ENCODE peak calls at places on chromosomes 4 and X, in four cellular contexts. C is lung microvascular endothelial cell, Y is EL, I is cardiac muscle cell. Z is an unnamed sample.

GRCh38 chrX:69137911-69138310 is 27.3 kb downstream of the PJA1 start:
- DNase-seq in C (no peak), Y (no peak), I (no peak), Z (no peak)

GRCh38 chrX:252421-253291 is 28.5 kb upstream of the PLCXD1 start:
- DNase-seq in C (no peak), Y (no peak), I (no peak), Z (no peak)

GRCh38 chr4:25792200-25792791 is 70.5 kb downstream of the SEL1L3 start:
- DNase-seq in C (peak), Y (no peak), I (peak), Z (peak)

GRCh38 chr4:107500551-107500950 is 219.5 kb downstream of the PAPSS1 start:
- DNase-seq in C (no peak), Y (no peak), I (no peak), Z (no peak)

GRCh38 chr4:38323141-38323634 is 340.8 kb upstream of the KLF3 start:
- DNase-seq in C (no peak), Y (no peak), I (no peak), Z (no peak)

GRCh38 chr4:74793757-74794340 is 474 bp downstream of the BTC start:
- DNase-seq in C (peak), Y (peak), I (peak), Z (peak)

GRCh38 chrX:95076449-95076848 is 1402.4 kb downstream of the FAM133A start:
- DNase-seq in C (no peak), Y (peak), I (peak), Z (peak)

GRCh38 chr4:39713691-39714090 is 15.8 kb downstream of the UBE2K start:
- DNase-seq in C (no peak), Y (no peak), I (no peak), Z (no peak)

GRCh38 chrX:40897768-40898167 is 162.4 kb upstream of the MED14 start:
- DNase-seq in C (peak), Y (no peak), I (no peak), Z (no peak)

GRCh38 chr4:132642196-132642817 is 506.8 kb upstream of the PCDH10 start:
- DNase-seq in C (peak), Y (peak), I (peak), Z (peak)

GRCh38 chr4:140861359-140862181 is 105.4 kb upstream of the TBC1D9 start:
- DNase-seq in C (peak), Y (peak), I (peak), Z (peak)

GRCh38 chr4:77605210-77605902 is at the start of gene CXCL13:
- DNase-seq in C (no peak), Y (no peak), I (no peak), Z (no peak)

GRCh38 chrX:119757979-119758681 is at the start of gene SOWAHD:
- DNase-seq in C (no peak), Y (peak), I (peak), Z (no peak)

GRCh38 chrX:24090300-24091200 is 35.8 kb downstream of the EIF2S3 start:
- DNase-seq in C (no peak), Y (no peak), I (no peak), Z (no peak)

GRCh38 chr4:7312691-7313090 is 120.4 kb downstream of the SORCS2 start:
- DNase-seq in C (no peak), Y (no peak), I (no peak), Z (no peak)

GRCh38 chr4:122836941-122837340 is 10.3 kb downstream of the FGF2 start:
- DNase-seq in C (peak), Y (peak), I (no peak), Z (no peak)

Z was measured in NCI-H460.